ENCODE peak calls at places on chromosomes 16 and 17, in ten cellular contexts. S is tibial nerve, J is GM12892, F is body of pancreas, E is IMR-90, Z is uterus, B is lower leg skin, K is A549, V is suprapubic skin, C is H54. W is an unnamed sample.

GRCh38 chr17:48500435-48501426 is 30.1 kb downstream of the HOXB1 start:
- DNase-seq in S (no peak), J (no peak), F (no peak), E (peak), Z (peak), B (no peak), K (peak), V (no peak), C (no peak), W (peak)

GRCh38 chr17:47615766-47616424 is 33.8 kb upstream of the KPNB1 start:
- DNase-seq in S (no peak), J (no peak), F (no peak), E (peak), Z (no peak), B (no peak), K (peak), V (no peak), C (peak), W (peak)

GRCh38 chr16:77406680-77407079 is 28.2 kb downstream of the ADAMTS18 start:
- DNase-seq in S (no peak), J (no peak), F (no peak), E (peak), Z (no peak), B (no peak), K (peak), V (no peak), C (no peak), W (no peak)

GRCh38 chr17:67312265-67312664 is 54.1 kb downstream of the PSMD12 start:
- DNase-seq in S (no peak), J (no peak), F (no peak), E (no peak), Z (no peak), B (no peak), K (no peak), V (no peak), C (no peak), W (no peak)

GRCh38 chr17:45749831-45750335 is 34.2 kb upstream of the CRHR1 start:
- DNase-seq in S (no peak), J (no peak), F (peak), E (no peak), Z (no peak), B (no peak), K (no peak), V (no peak), C (no peak), W (no peak)

GRCh38 chr16:11010576-11011221 is 66.3 kb downstream of the CLEC16A start:
- DNase-seq in S (peak), J (no peak), F (peak), E (no peak), Z (peak), B (no peak), K (no peak), V (peak), C (no peak), W (peak)

GRCh38 chr16:85982563-85982939 is 83.6 kb downstream of the IRF8 start:
- DNase-seq in S (no peak), J (no peak), F (peak), E (no peak), Z (no peak), B (no peak), K (no peak), V (peak), C (no peak), W (no peak)

GRCh38 chr16:79090966-79091365 is 509.6 kb downstream of the MAF start:
- DNase-seq in S (no peak), J (no peak), F (no peak), E (no peak), Z (no peak), B (no peak), K (no peak), V (no peak), C (no peak), W (no peak)

GRCh38 chr17:46072998-46073397 is 73.9 kb downstream of the STH start:
- DNase-seq in S (no peak), J (no peak), F (no peak), E (peak), Z (no peak), B (no peak), K (peak), V (no peak), C (peak), W (no peak)

GRCh38 chr16:68146583-68146982 is 61.4 kb downstream of the NFATC3 start:
- DNase-seq in S (no peak), J (no peak), F (no peak), E (peak), Z (no peak), B (no peak), K (peak), V (no peak), C (no peak), W (peak)

GRCh38 chr17:46191332-46192210 is 1.7 kb downstream of the KANSL1 start:
- DNase-seq in S (no peak), J (peak), F (peak), E (no peak), Z (no peak), B (no peak), K (peak), V (no peak), C (peak), W (peak)

GRCh38 chr16:57533366-57533617 is 3.1 kb downstream of the CCDC102A start:
- DNase-seq in S (no peak), J (no peak), F (no peak), E (no peak), Z (peak), B (no peak), K (no peak), V (peak), C (no peak), W (no peak)

GRCh38 chr17:673200-673681 is 41.4 kb downstream of the VPS53 start:
- DNase-seq in S (no peak), J (no peak), F (no peak), E (peak), Z (no peak), B (no peak), K (no peak), V (no peak), C (no peak), W (no peak)
- TF ChIP-seq POLR2A in S (no peak), J (no peak), F (no peak), E (no peak), Z (no peak), B (no peak), K (no peak), V (no peak), C (no peak), W (no peak)

GRCh38 chr16:89827383-89828198 is 684 bp upstream of the SPIRE2 start:
- DNase-seq in S (no peak), J (no peak), F (peak), E (peak), Z (no peak), B (no peak), K (peak), V (no peak), C (peak), W (peak)
- TF ChIP-seq POLR2A in S (no peak), J (no peak), F (peak), E (no peak), Z (no peak), B (no peak), K (no peak), V (no peak), C (peak), W (no peak)

GRCh38 chr17:41787021-41787418 is 509 bp upstream of the JUP start:
- DNase-seq in S (no peak), J (no peak), F (no peak), E (no peak), Z (no peak), B (no peak), K (no peak), V (no peak), C (no peak), W (no peak)

GRCh38 chr17:41784207-41784744 is 2.2 kb downstream of the JUP start:
- DNase-seq in S (no peak), J (no peak), F (peak), E (peak), Z (peak), B (no peak), K (peak), V (no peak), C (peak), W (peak)

GRCh38 chr17:41785091-41785875 is 1.2 kb downstream of the JUP start:
- DNase-seq in S (no peak), J (no peak), F (no peak), E (no peak), Z (no peak), B (no peak), K (peak), V (no peak), C (no peak), W (no peak)

GRCh38 chr17:41786227-41787020 is at the start of gene JUP:
- DNase-seq in S (peak), J (peak), F (peak), E (peak), Z (peak), B (peak), K (peak), V (peak), C (peak), W (peak)

GRCh38 chr17:41785876-41786226 is 660 bp downstream of the JUP start:
- DNase-seq in S (no peak), J (no peak), F (peak), E (no peak), Z (peak), B (peak), K (peak), V (peak), C (no peak), W (peak)
- TF ChIP-seq POLR2A in S (no peak), J (no peak), F (no peak), E (no peak), Z (no peak), B (no peak), K (no peak), V (no peak), C (no peak), W (no peak)

GRCh38 chr16:30004811-30005242 is 6.0 kb downstream of the DOC2A start:
- DNase-seq in S (no peak), J (no peak), F (no peak), E (no peak), Z (no peak), B (no peak), K (no peak), V (no peak), C (no peak), W (no peak)

GRCh38 chr16:30007378-30007895 is 3.4 kb downstream of the DOC2A start:
- DNase-seq in S (no peak), J (no peak), F (no peak), E (no peak), Z (no peak), B (no peak), K (no peak), V (no peak), C (no peak), W (no peak)

GRCh38 chr16:30005341-30006094 is 5.3 kb downstream of the DOC2A start:
- DNase-seq in S (no peak), J (peak), F (peak), E (peak), Z (peak), B (no peak), K (peak), V (no peak), C (no peak), W (peak)

GRCh38 chr16:30006659-30007377 is 4.0 kb downstream of the DOC2A start:
- DNase-seq in S (no peak), J (no peak), F (no peak), E (no peak), Z (no peak), B (no peak), K (no peak), V (no peak), C (no peak), W (no peak)

DNA sequence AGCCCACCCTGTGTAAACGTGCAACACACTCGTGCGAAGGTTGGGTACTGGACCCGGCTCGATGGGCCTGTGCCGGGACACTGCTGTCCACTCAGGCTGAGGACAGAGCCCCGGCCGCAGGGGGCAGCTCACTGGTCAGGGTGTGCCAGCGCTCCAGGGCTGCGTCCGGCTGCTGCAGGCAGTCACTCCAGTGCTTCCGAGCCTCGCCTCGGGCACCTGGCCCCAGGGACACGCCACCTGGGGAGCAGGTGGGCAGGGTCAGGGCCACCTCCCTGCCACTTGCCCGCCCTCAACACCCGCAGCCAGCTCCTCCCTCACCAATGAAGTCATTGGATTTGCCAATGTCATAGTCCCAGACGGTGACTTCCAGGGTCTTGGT is 4.7 kb downstream of the DOC2A start:
- DNase-seq in S (no peak), J (no peak), F (no peak), E (no peak), Z (no peak), B (no peak), K (no peak), V (no peak), C (no peak), W (no peak)
- TF ChIP-seq POLR2A in S (no peak), J (no peak), F (no peak), E (no peak), Z (no peak), B (no peak), K (no peak), V (no peak), C (no peak), W (no peak)